ENCODE peak calls at places on chromosomes 1 and 21, in seven cellular contexts. B, D, G, O, V, P and A are unnamed samples.

GRCh38 chr1:38028671-38029070 is 16.1 kb downstream of the UTP11 start:
- DNase-seq in V (peak; percentile 17), B (no peak), P (peak; percentile 43), O (peak; percentile 51), G (no peak), D (no peak), A (no peak)

GRCh38 chr1:246435421-246436041 is 71.5 kb downstream of the SMYD3 start:
- DNase-seq in G (no peak), V (no peak), D (peak; percentile 35), O (no peak), B (no peak), P (no peak), A (no peak)

GRCh38 chr1:118589486-118589885 is 398.7 kb downstream of the TBX15 start:
- DNase-seq in G (no peak), P (no peak), O (no peak), D (no peak), V (no peak), B (no peak), A (no peak)

GRCh38 chr1:14647777-14648176 is 49.3 kb downstream of the KAZN start:
- DNase-seq in D (no peak), B (no peak), P (no peak), O (no peak), V (no peak), G (no peak), A (no peak)

GRCh38 chr1:36321119-36321951 is 2.1 kb downstream of the EVA1B start:
- DNase-seq in D (peak; percentile 94), V (peak; percentile 86), G (peak; percentile 94), P (peak; percentile 97), B (no peak), O (peak; percentile 93), A (no peak)

GRCh38 chr1:7613106-7613850 is 157.8 kb upstream of the VAMP3 start:
- DNase-seq in V (no peak), O (peak; percentile 43), D (no peak), B (no peak), P (no peak), G (no peak), A (no peak)

GRCh38 chr1:63611231-63611630 is 18.0 kb downstream of the PGM1 start:
- DNase-seq in D (peak; percentile 19), P (no peak), O (no peak), B (peak; percentile 14), G (no peak), V (peak; percentile 35), A (no peak)

GRCh38 chr1:28510350-28511223 is 4.7 kb downstream of the RCC1 start:
- DNase-seq in G (peak; percentile 49), O (no peak), B (no peak), V (no peak), D (peak; percentile 52), P (peak; percentile 59), A (no peak)

GRCh38 chr1:43531906-43532584 is 1.4 kb downstream of the PTPRF start:
- DNase-seq in B (no peak), P (no peak), D (no peak), G (no peak), V (no peak), O (no peak), A (no peak)

DNA sequence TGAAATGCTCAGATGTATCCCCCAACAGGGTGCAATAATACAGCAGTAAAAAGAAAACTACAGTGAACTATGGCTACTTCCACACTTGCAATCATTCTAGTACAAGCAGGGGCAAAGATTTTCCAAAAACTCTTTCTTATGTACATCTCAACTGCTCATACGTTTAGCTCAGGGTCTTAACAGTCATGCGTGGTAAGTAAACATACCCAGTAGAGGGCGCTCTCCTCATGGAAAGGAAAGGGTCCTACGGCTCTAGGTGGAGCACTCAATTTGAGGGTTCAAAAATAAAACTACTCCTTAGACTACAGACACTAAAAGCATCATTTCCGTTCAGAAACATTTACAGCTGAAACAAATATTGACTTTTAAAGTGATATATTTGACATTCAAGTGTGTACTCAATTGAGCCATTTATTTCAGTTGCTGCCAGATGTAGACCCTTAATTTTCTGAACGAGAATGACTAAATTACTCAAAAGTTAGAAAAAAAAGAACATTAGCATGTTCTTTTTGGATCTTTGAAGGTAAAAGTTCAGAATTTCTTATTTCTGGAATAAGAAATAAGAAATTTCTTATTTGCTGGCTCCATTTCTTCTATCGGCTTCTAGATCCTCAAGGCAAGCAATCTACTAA is 143.4 kb downstream of the KCTD3 start:
- DNase-seq in V (no peak), B (peak; percentile 31), P (peak; percentile 59), D (peak; percentile 69), O (no peak), G (peak; percentile 41), A (no peak)
- TF ChIP-seq CTCF in V (no peak), B (peak; percentile 43), P (peak; percentile 92), D (peak; percentile 64), O (no peak), G (peak; percentile 59), A (peak; percentile 82)

GRCh38 chr1:117059678-117060440 is at the start of gene TTF2:
- DNase-seq in B (peak; percentile 100), G (peak; percentile 98), P (peak; percentile 99), O (peak; percentile 97), D (peak; percentile 98), V (peak; percentile 97), A (peak; percentile 97)
- TF ChIP-seq CTCF in B (no peak), G (no peak), P (peak; percentile 38), O (peak; percentile 35), D (no peak), V (peak; percentile 53), A (peak; percentile 18)

DNA sequence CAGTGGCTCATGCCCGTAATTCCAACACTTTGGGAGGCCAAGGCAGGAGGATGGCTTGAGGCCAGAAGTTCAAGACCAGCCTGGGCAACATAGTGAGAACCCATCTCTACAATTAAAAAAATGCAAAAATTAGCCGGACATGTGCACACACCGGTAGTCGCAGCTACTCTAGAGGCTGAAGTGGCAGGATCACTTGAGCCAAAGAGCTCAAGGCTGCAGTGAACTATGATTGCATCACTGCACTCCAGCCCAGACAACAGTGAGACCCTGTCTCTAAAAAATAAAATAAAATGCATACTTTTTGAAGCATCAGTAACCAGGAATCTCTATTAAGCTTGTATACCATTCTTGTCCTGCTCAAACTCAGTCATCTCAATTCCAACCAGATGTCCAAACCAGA is 27.2 kb upstream of the EEIG2 start:
- DNase-seq in O (no peak), D (no peak), V (no peak), P (no peak), G (no peak), B (no peak), A (no peak)
- TF ChIP-seq CTCF in O (no peak), D (no peak), V (no peak), P (no peak), G (no peak), B (no peak), A (no peak)

DNA sequence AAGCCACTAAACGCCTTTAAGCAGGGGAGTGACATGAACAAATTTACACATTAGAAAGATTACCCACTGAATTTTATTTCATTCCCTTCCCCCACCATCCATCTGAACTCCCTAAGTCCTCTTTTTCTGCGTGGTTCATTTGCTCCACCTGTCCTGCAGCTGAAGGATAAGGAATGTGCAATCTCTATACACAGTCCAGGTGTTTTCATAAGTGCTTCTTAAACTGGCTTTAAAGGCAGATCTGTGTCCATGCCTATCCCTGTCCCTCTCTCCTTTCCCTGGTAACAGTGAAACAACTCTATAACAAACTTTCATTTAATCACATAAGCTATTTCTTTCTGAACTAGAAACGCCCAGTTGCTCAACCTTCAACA is 8.5 kb downstream of the GSTM3 start:
- DNase-seq in O (no peak), G (no peak), D (no peak), P (no peak), B (no peak), V (no peak), A (no peak)
- TF ChIP-seq CTCF in O (no peak), G (no peak), D (no peak), P (no peak), B (no peak), V (no peak), A (no peak)

GRCh38 chr1:244210884-244211558 is 159.9 kb downstream of the ZBTB18 start:
- DNase-seq in O (no peak), P (peak; percentile 88), D (no peak), B (no peak), G (no peak), V (no peak), A (no peak)
- TF ChIP-seq CTCF in O (no peak), P (peak; percentile 86), D (no peak), B (no peak), G (peak; percentile 31), V (no peak), A (peak; percentile 56)

DNA sequence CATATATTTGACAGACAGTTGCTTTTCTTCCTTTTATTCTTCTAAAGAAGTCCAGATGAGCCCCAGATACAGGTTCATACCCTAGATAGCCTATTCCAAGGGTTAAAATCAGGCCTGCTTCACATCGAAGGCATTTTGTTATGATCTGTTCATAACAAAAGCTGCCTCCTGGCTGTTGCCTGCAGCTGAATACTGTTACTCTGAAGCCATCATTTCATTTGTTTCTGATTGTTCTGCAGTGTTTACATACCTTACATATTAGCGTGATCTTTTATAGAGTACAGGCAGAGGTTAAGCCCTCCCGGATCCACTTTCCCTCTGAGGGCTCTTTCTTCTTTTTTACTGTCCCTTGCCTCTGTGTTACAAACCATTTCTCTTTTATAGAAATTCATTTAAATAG is 219.0 kb upstream of the HOOK1 start:
- DNase-seq in D (peak; percentile 85), O (no peak), B (peak; percentile 27), G (peak; percentile 34), P (no peak), V (no peak), A (no peak)
- TF ChIP-seq CTCF in D (peak; percentile 18), O (peak; percentile 9), B (no peak), G (no peak), P (no peak), V (no peak), A (no peak)

GRCh38 chr1:100277866-100278265 is 11.8 kb downstream of the RTCA start:
- DNase-seq in V (no peak), P (no peak), D (no peak), G (no peak), O (no peak), B (no peak), A (no peak)
- TF ChIP-seq CTCF in V (no peak), P (no peak), D (no peak), G (no peak), O (no peak), B (no peak), A (no peak)

GRCh38 chr21:28126521-28127317 is 866.0 kb downstream of the LTN1 start:
- DNase-seq in D (no peak), O (no peak), V (no peak), B (no peak), P (no peak), G (no peak), A (no peak)
- TF ChIP-seq CTCF in D (no peak), O (no peak), V (no peak), B (no peak), P (no peak), G (no peak), A (no peak)

GRCh38 chr21:30269803-30270530 is 12.8 kb downstream of the KRTAP24-1 start:
- DNase-seq in V (no peak), D (no peak), B (no peak), P (no peak), G (no peak), O (no peak), A (no peak)

DNA sequence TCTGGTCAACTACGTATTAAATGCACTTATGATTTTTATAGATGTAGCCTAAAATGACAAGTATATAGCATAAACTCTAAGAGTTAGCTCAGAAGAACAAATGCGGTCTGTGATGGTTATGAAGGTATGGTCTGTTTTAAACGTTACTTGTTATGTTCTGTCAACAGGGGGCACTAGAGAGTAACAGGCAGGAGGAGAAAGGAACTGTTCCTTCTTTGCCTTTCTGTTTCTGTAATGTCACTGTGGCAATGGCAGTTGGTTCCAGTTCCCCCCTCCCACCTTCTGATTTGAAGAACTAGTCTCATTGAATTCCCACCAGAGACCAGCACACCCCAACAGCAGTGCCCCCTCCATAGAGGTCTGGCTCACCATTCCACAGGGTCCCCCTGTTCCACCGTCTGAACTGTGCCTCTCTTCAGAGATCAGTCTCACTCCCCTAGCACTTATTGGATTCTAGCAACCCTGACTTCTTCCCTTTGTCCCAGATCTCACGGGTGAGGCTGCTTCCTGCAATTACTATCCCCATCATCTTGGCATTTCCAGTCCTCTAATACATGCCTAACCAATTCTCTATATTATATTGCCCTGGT is 14.0 kb downstream of the KRTAP24-1 start:
- DNase-seq in D (no peak), G (no peak), B (no peak), V (no peak), O (no peak), P (peak; percentile 46), A (no peak)
- TF ChIP-seq CTCF in D (no peak), G (peak; percentile 3), B (no peak), V (no peak), O (no peak), P (peak; percentile 81), A (peak; percentile 17)